ENCODE peak calls at places on chromosomes 11 and 22, in six cellular contexts. One of them, this sample, is unnamed.
A peak's percentile ranks its signal among the peaks of the same experiment; 100 is the strongest.

GRCh38 chr11:116473790-116474346 is 298.9 kb downstream of the BUD13 start:
- DNase-seq in left ventricle myocardium inferior: no peak
- DNase-seq in tibial artery: no peak
- DNase-seq in nephron progenitor cell: no peak
- DNase-seq in AG08395: no peak
- DNase-seq in GM04504: no peak
- DNase-seq in this sample: no peak

GRCh38 chr11:70063555-70063954 is 14.6 kb upstream of the ANO1 start:
- DNase-seq in AG08395: no peak
- DNase-seq in GM04504: no peak
- DNase-seq in nephron progenitor cell: no peak
- DNase-seq in left ventricle myocardium inferior: no peak
- DNase-seq in tibial artery: no peak
- DNase-seq in this sample: no peak

GRCh38 chr11:48103621-48104561 is 112.7 kb upstream of the OR4B1 start:
- DNase-seq in AG08395: peak; percentile 28
- DNase-seq in tibial artery: no peak
- DNase-seq in left ventricle myocardium inferior: no peak
- DNase-seq in nephron progenitor cell: no peak
- DNase-seq in GM04504: no peak
- DNase-seq in this sample: no peak

GRCh38 chr22:36532466-36532865 is 3.5 kb upstream of the EIF3D start:
- DNase-seq in AG08395: no peak
- DNase-seq in GM04504: no peak
- DNase-seq in left ventricle myocardium inferior: no peak
- DNase-seq in tibial artery: no peak
- DNase-seq in nephron progenitor cell: no peak
- DNase-seq in this sample: no peak

GRCh38 chr11:60869451-60869825 is 2.1 kb downstream of the ZP1 start:
- DNase-seq in AG08395: no peak
- DNase-seq in GM04504: no peak
- DNase-seq in left ventricle myocardium inferior: no peak
- DNase-seq in nephron progenitor cell: no peak
- DNase-seq in tibial artery: peak; percentile 43
- DNase-seq in this sample: no peak

GRCh38 chr22:42519544-42520237 is at the start of gene RRP7A:
- DNase-seq in GM04504: peak; percentile 29
- DNase-seq in tibial artery: peak; percentile 90
- DNase-seq in AG08395: peak; percentile 81
- DNase-seq in left ventricle myocardium inferior: peak; percentile 83
- DNase-seq in nephron progenitor cell: peak; percentile 91
- DNase-seq in this sample: peak; percentile 24

GRCh38 chr11:33996498-33997454 is 54.8 kb upstream of the CAPRIN1 start:
- DNase-seq in tibial artery: peak; percentile 71
- DNase-seq in left ventricle myocardium inferior: peak; percentile 25
- DNase-seq in GM04504: peak; percentile 39
- DNase-seq in AG08395: peak; percentile 70
- DNase-seq in nephron progenitor cell: peak; percentile 75
- DNase-seq in this sample: peak; percentile 18

GRCh38 chr11:57668467-57668890 is 565 bp downstream of the ZDHHC5 start:
- DNase-seq in tibial artery: no peak
- DNase-seq in nephron progenitor cell: no peak
- DNase-seq in GM04504: no peak
- DNase-seq in AG08395: no peak
- DNase-seq in left ventricle myocardium inferior: no peak
- DNase-seq in this sample: no peak

GRCh38 chr22:21946262-21946925 is 6.3 kb downstream of the PPM1F start:
- DNase-seq in left ventricle myocardium inferior: no peak
- DNase-seq in nephron progenitor cell: no peak
- DNase-seq in AG08395: no peak
- DNase-seq in tibial artery: no peak
- DNase-seq in GM04504: no peak
- DNase-seq in this sample: no peak

GRCh38 chr11:108223449-108224149 is 732 bp downstream of the ATM start:
- DNase-seq in left ventricle myocardium inferior: no peak
- DNase-seq in AG08395: no peak
- DNase-seq in GM04504: no peak
- DNase-seq in tibial artery: no peak
- DNase-seq in nephron progenitor cell: no peak
- DNase-seq in this sample: no peak

GRCh38 chr22:30861688-30862552 is 106.7 kb downstream of the MORC2 start:
- DNase-seq in GM04504: no peak
- DNase-seq in tibial artery: peak; percentile 58
- DNase-seq in nephron progenitor cell: no peak
- DNase-seq in AG08395: peak; percentile 1
- DNase-seq in left ventricle myocardium inferior: no peak
- DNase-seq in this sample: no peak

GRCh38 chr11:88175707-88176066 is 444 bp upstream of the RAB38 start:
- DNase-seq in left ventricle myocardium inferior: no peak
- DNase-seq in nephron progenitor cell: peak; percentile 2
- DNase-seq in GM04504: no peak
- DNase-seq in tibial artery: no peak
- DNase-seq in AG08395: no peak
- DNase-seq in this sample: no peak

GRCh38 chr11:71323876-71324526 is 71.6 kb upstream of the SHANK2 start:
- DNase-seq in left ventricle myocardium inferior: no peak
- DNase-seq in GM04504: no peak
- DNase-seq in AG08395: no peak
- DNase-seq in tibial artery: peak; percentile 32
- DNase-seq in nephron progenitor cell: no peak
- DNase-seq in this sample: no peak

GRCh38 chr22:35708917-35709316 is 8.8 kb upstream of the APOL5 start:
- DNase-seq in tibial artery: no peak
- DNase-seq in left ventricle myocardium inferior: no peak
- DNase-seq in nephron progenitor cell: no peak
- DNase-seq in AG08395: no peak
- DNase-seq in GM04504: no peak
- DNase-seq in this sample: no peak

GRCh38 chr22:36325163-36326031 is 62.4 kb downstream of the MYH9 start:
- DNase-seq in left ventricle myocardium inferior: no peak
- DNase-seq in nephron progenitor cell: no peak
- DNase-seq in tibial artery: peak; percentile 94
- DNase-seq in GM04504: peak; percentile 80
- DNase-seq in AG08395: peak; percentile 79
- DNase-seq in this sample: no peak

GRCh38 chr22:49689858-49690257 is 137.8 kb downstream of the BRD1 start:
- DNase-seq in tibial artery: no peak
- DNase-seq in GM04504: no peak
- DNase-seq in nephron progenitor cell: no peak
- DNase-seq in AG08395: no peak
- DNase-seq in left ventricle myocardium inferior: no peak
- DNase-seq in this sample: no peak

GRCh38 chr22:31093956-31094622 is 13.0 kb downstream of the SMTN start:
- DNase-seq in tibial artery: peak; percentile 82
- DNase-seq in GM04504: no peak
- DNase-seq in nephron progenitor cell: no peak
- DNase-seq in AG08395: no peak
- DNase-seq in left ventricle myocardium inferior: peak; percentile 77
- DNase-seq in this sample: no peak

GRCh38 chr11:60985991-60986915 is 14.8 kb downstream of the CD6 start:
- DNase-seq in left ventricle myocardium inferior: no peak
- DNase-seq in GM04504: no peak
- DNase-seq in AG08395: no peak
- DNase-seq in tibial artery: no peak
- DNase-seq in nephron progenitor cell: no peak
- DNase-seq in this sample: no peak

GRCh38 chr11:67441731-67442401 is 1.4 kb downstream of the CORO1B start:
- DNase-seq in tibial artery: peak; percentile 68
- DNase-seq in GM04504: no peak
- DNase-seq in left ventricle myocardium inferior: no peak
- DNase-seq in nephron progenitor cell: no peak
- DNase-seq in AG08395: no peak
- DNase-seq in this sample: no peak

GRCh38 chr22:37369536-37369935 is 57.7 kb downstream of the ELFN2 start:
- DNase-seq in nephron progenitor cell: no peak
- DNase-seq in left ventricle myocardium inferior: no peak
- DNase-seq in tibial artery: no peak
- DNase-seq in AG08395: no peak
- DNase-seq in GM04504: no peak
- DNase-seq in this sample: no peak

GRCh38 chr22:40922484-40923303 is 28.5 kb upstream of the RBX1 start:
- DNase-seq in AG08395: peak; percentile 67
- DNase-seq in nephron progenitor cell: no peak
- DNase-seq in left ventricle myocardium inferior: no peak
- DNase-seq in GM04504: peak; percentile 38
- DNase-seq in tibial artery: no peak
- DNase-seq in this sample: peak; percentile 55

GRCh38 chr22:29345932-29346331 is 30.4 kb upstream of the RASL10A start:
- DNase-seq in left ventricle myocardium inferior: no peak
- DNase-seq in tibial artery: no peak
- DNase-seq in GM04504: no peak
- DNase-seq in AG08395: no peak
- DNase-seq in nephron progenitor cell: no peak
- DNase-seq in this sample: no peak

GRCh38 chr11:125348704-125349635 is 147.1 kb downstream of the FEZ1 start:
- DNase-seq in GM04504: no peak
- DNase-seq in tibial artery: no peak
- DNase-seq in nephron progenitor cell: peak; percentile 89
- DNase-seq in left ventricle myocardium inferior: peak; percentile 55
- DNase-seq in AG08395: peak; percentile 64
- DNase-seq in this sample: peak; percentile 13

GRCh38 chr22:50687829-50688228 is 15.2 kb downstream of the SHANK3 start:
- DNase-seq in nephron progenitor cell: no peak
- DNase-seq in GM04504: no peak
- DNase-seq in AG08395: no peak
- DNase-seq in tibial artery: peak; percentile 57
- DNase-seq in left ventricle myocardium inferior: no peak
- DNase-seq in this sample: no peak

GRCh38 chr22:27213766-27214581 is 556.6 kb downstream of the MIAT start:
- DNase-seq in left ventricle myocardium inferior: peak; percentile 77
- DNase-seq in tibial artery: peak; percentile 92
- DNase-seq in nephron progenitor cell: no peak
- DNase-seq in AG08395: no peak
- DNase-seq in GM04504: no peak
- DNase-seq in this sample: no peak

GRCh38 chr11:94002226-94002625 is 18.9 kb upstream of the HEPHL1 start:
- DNase-seq in tibial artery: no peak
- DNase-seq in AG08395: no peak
- DNase-seq in nephron progenitor cell: no peak
- DNase-seq in GM04504: no peak
- DNase-seq in left ventricle myocardium inferior: no peak
- DNase-seq in this sample: no peak

GRCh38 chr22:23913306-23913660 is 19.1 kb downstream of the MIF start:
- DNase-seq in left ventricle myocardium inferior: no peak
- DNase-seq in tibial artery: no peak
- DNase-seq in AG08395: no peak
- DNase-seq in GM04504: no peak
- DNase-seq in nephron progenitor cell: no peak
- DNase-seq in this sample: no peak

GRCh38 chr11:134001101-134001500 is 44.3 kb upstream of the IGSF9B start:
- DNase-seq in nephron progenitor cell: no peak
- DNase-seq in tibial artery: no peak
- DNase-seq in left ventricle myocardium inferior: no peak
- DNase-seq in GM04504: no peak
- DNase-seq in AG08395: no peak
- DNase-seq in this sample: no peak

GRCh38 chr11:112977620-112978212 is 16.5 kb downstream of the NCAM1 start:
- DNase-seq in nephron progenitor cell: no peak
- DNase-seq in GM04504: peak; percentile 50
- DNase-seq in AG08395: peak; percentile 61
- DNase-seq in tibial artery: no peak
- DNase-seq in left ventricle myocardium inferior: no peak
- DNase-seq in this sample: no peak

GRCh38 chr22:40524392-40525249 is 111.9 kb downstream of the MRTFA start:
- DNase-seq in nephron progenitor cell: no peak
- DNase-seq in tibial artery: no peak
- DNase-seq in left ventricle myocardium inferior: no peak
- DNase-seq in AG08395: no peak
- DNase-seq in GM04504: no peak
- DNase-seq in this sample: no peak

GRCh38 chr11:18329196-18329870 is 7.0 kb downstream of the GTF2H1 start:
- DNase-seq in left ventricle myocardium inferior: no peak
- DNase-seq in AG08395: no peak
- DNase-seq in nephron progenitor cell: no peak
- DNase-seq in GM04504: no peak
- DNase-seq in tibial artery: no peak
- DNase-seq in this sample: no peak

GRCh38 chr22:25057013-25057881 is 104.7 kb downstream of the KIAA1671 start:
- DNase-seq in AG08395: peak; percentile 50
- DNase-seq in left ventricle myocardium inferior: peak; percentile 58
- DNase-seq in nephron progenitor cell: peak; percentile 92
- DNase-seq in tibial artery: no peak
- DNase-seq in GM04504: peak; percentile 5
- DNase-seq in this sample: peak; percentile 31

GRCh38 chr22:17243524-17243923 is 24.3 kb upstream of the ADA2 start:
- DNase-seq in tibial artery: no peak
- DNase-seq in AG08395: no peak
- DNase-seq in GM04504: no peak
- DNase-seq in nephron progenitor cell: no peak
- DNase-seq in left ventricle myocardium inferior: no peak
- DNase-seq in this sample: no peak

GRCh38 chr22:30695351-30695762 is 683 bp downstream of the OSBP2 start:
- DNase-seq in AG08395: peak; percentile 2
- DNase-seq in tibial artery: no peak
- DNase-seq in nephron progenitor cell: no peak
- DNase-seq in GM04504: no peak
- DNase-seq in left ventricle myocardium inferior: no peak
- DNase-seq in this sample: no peak

This sample was measured in SW 1271.